ENCODE peak calls at places on chromosomes 4 and X, in nine cellular contexts. H is colonic mucosa; J is uterus; T is lung; Y is right lobe of liver; I is CD8-positive, alpha-beta T cell; R is heart left ventricle; F is K562; N is thoracic aorta. K is an unnamed sample.

GRCh38 chr4:87974856-87975462 is 555 bp upstream of the SPP1 start:
- DNase-seq in H (no peak), J (no peak), T (no peak), Y (peak; percentile 82), R (no peak), I (no peak), N (no peak), F (no peak), K (no peak)

GRCh38 chr4:103052779-103053178 is 23.8 kb downstream of the SLC9B2 start:
- DNase-seq in T (no peak), N (no peak), I (no peak), J (no peak), H (no peak), R (no peak), Y (no peak), F (no peak), K (no peak)

GRCh38 chr4:126784966-126785580 is 847.7 kb upstream of the INTU start:
- DNase-seq in J (no peak), T (no peak), H (no peak), R (no peak), F (no peak), I (no peak), N (no peak), Y (no peak), K (no peak)

GRCh38 chr4:56871357-56871993 is 36.2 kb upstream of the REST start:
- DNase-seq in Y (no peak), I (no peak), T (no peak), H (no peak), F (no peak), J (no peak), R (no peak), N (no peak), K (no peak)

GRCh38 chr4:54683616-54684346 is 26.0 kb downstream of the KIT start:
- DNase-seq in Y (no peak), F (no peak), J (no peak), H (no peak), I (peak; percentile 24), N (no peak), T (no peak), R (no peak), K (no peak)

GRCh38 chr4:154004859-154005520 is 216.1 kb upstream of the SFRP2 start:
- DNase-seq in J (peak; percentile 63), H (no peak), R (no peak), T (no peak), Y (no peak), F (no peak), N (no peak), I (no peak), K (no peak)

GRCh38 chrX:153688900-153689590 is 1.3 kb downstream of the SLC6A8 start:
- DNase-seq in J (no peak), I (no peak), R (no peak), F (peak; percentile 42), T (no peak), Y (no peak), H (no peak), N (no peak), K (no peak)

GRCh38 chr4:23368081-23368697 is 521.7 kb downstream of the PPARGC1A start:
- DNase-seq in T (peak; percentile 42), H (peak; percentile 50), R (no peak), Y (peak; percentile 53), N (no peak), J (no peak), I (no peak), F (peak; percentile 19), K (no peak)

GRCh38 chr4:183876268-183876934 is 28.7 kb upstream of the STOX2 start:
- DNase-seq in N (peak; percentile 73), I (no peak), Y (peak; percentile 69), J (peak; percentile 74), H (no peak), R (peak; percentile 91), T (peak; percentile 77), F (no peak), K (peak; percentile 84)

GRCh38 chr4:7756071-7756470 is 183.6 kb downstream of the AFAP1 start:
- DNase-seq in Y (no peak), J (no peak), N (no peak), T (no peak), F (no peak), H (no peak), R (peak; percentile 47), I (no peak), K (no peak)

GRCh38 chr4:39961311-39961877 is 16.3 kb downstream of the PDS5A start:
- DNase-seq in T (no peak), H (no peak), Y (peak; percentile 52), J (no peak), I (no peak), R (no peak), F (no peak), N (no peak), K (no peak)

GRCh38 chr4:169618286-169618685 is 2.1 kb upstream of the CLCN3 start:
- DNase-seq in I (no peak), Y (no peak), H (no peak), N (no peak), F (no peak), R (no peak), T (no peak), J (no peak), K (no peak)

GRCh38 chrX:136475236-136475635 is 12.5 kb upstream of the BRS3 start:
- DNase-seq in H (no peak), T (no peak), R (no peak), J (no peak), I (no peak), N (no peak), Y (no peak), F (no peak), K (no peak)

GRCh38 chrX:8823698-8824097 is 22.5 kb upstream of the FAM9A start:
- DNase-seq in Y (no peak), I (no peak), H (no peak), F (no peak), T (no peak), R (no peak), N (no peak), J (no peak), K (no peak)

GRCh38 chr4:28636971-28637370 is 1776.3 kb downstream of the STIM2 start:
- DNase-seq in H (no peak), J (no peak), F (no peak), R (no peak), N (no peak), T (no peak), Y (no peak), I (no peak), K (no peak)

GRCh38 chr4:140284449-140284848 is 89.0 kb upstream of the SCOC start:
- DNase-seq in N (no peak), Y (no peak), H (no peak), F (no peak), R (no peak), J (no peak), T (no peak), I (no peak), K (no peak)

GRCh38 chr4:58732973-58733372 is 1622.8 kb upstream of the IGFBP7 start:
- DNase-seq in Y (no peak), N (no peak), H (no peak), F (no peak), R (no peak), I (no peak), J (no peak), T (no peak), K (no peak)

GRCh38 chrX:72061091-72061490 is 70.6 kb downstream of the RTL5 start:
- DNase-seq in T (no peak), Y (no peak), N (no peak), F (no peak), I (no peak), J (no peak), R (no peak), H (no peak), K (no peak)

GRCh38 chr4:169996379-169997245 is 29.6 kb downstream of the MFAP3L start:
- DNase-seq in N (no peak), I (no peak), R (no peak), H (no peak), F (no peak), J (no peak), T (no peak), Y (no peak), K (no peak)

DNA sequence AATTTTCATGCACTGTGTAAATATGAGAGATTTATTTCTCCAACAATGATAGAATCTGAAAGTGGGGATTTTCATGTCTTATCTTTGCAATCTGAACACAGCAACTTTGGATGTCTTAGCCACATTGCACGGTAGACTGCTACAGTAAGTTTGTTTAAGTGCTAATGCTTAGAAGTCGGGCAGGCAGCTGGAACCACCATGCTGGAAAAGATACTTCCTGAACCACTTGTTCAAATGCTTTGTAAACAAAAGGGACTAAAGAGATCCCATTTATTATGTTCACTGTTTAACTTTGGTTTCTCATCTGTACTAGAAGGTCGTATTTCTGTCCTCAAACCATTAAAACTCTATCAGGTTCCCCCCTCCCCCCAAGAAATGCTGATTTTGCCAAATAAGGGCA is 555.9 kb upstream of the DIPK2B start:
- DNase-seq in H (no peak), J (no peak), F (no peak), N (no peak), R (no peak), Y (no peak), T (no peak), I (no peak), K (no peak)
- H3K27ac ChIP-seq in H (no peak overlapping the region), J (no peak overlapping the region), F (no peak overlapping the region), N (no peak overlapping the region), R (no peak overlapping the region), Y (no peak overlapping the region), T (no peak overlapping the region), I (no peak overlapping the region), K (no peak overlapping the region)

GRCh38 chrX:20530319-20530979 is 263.7 kb upstream of the RPS6KA3 start:
- DNase-seq in J (peak; percentile 51), I (peak; percentile 32), H (peak; percentile 69), Y (peak; percentile 49), F (peak; percentile 48), N (no peak), T (peak; percentile 52), R (no peak), K (peak; percentile 70)
- H3K4me3 ChIP-seq in J (no peak overlapping the region), I (no peak overlapping the region), H (no peak overlapping the region), Y (no peak overlapping the region), F (no peak overlapping the region), N (peak overlapping the region; percentile 51), T (no peak overlapping the region), R (peak overlapping the region; percentile 16), K (no peak overlapping the region)

DNA sequence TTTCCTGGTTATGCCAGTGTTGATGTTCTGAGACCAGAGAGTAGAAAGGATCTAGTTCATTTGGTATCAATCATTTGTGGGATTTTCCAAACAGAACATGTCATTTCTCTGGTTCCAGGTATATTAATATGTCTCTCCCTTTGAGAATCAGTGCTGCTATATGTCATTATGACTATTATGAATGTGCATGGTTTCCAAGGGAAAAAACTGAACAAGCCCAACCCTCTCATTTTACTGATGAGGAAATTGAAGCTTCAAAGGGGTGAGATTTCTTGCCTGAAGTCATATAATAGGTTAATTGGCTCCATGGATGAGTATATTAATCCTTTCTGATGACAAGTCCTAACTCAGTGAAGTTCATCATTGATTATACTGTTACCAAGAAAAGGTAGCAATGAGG is 31.9 kb downstream of the RUFY3 start:
- DNase-seq in J (no peak), I (no peak), R (no peak), Y (no peak), H (no peak), F (no peak), T (no peak), N (no peak), K (no peak)
- H3K4me1 ChIP-seq in J (peaks cover 4% of the 10 kb centered on the region), I (no peaks in the 10 kb centered on the region), R (no peaks in the 10 kb centered on the region), Y (peaks cover 10% of the 10 kb centered on the region), H (no peaks in the 10 kb centered on the region), F (no peaks in the 10 kb centered on the region), T (no peaks in the 10 kb centered on the region), N (no peaks in the 10 kb centered on the region), K (no peaks in the 10 kb centered on the region)

GRCh38 chrX:34873500-34874225 is 68.9 kb upstream of the FAM47B start:
- DNase-seq in R (no peak), I (no peak), F (no peak), H (no peak), Y (no peak), T (no peak), J (no peak), N (no peak), K (no peak)
- H3K27ac ChIP-seq in R (no peak overlapping the region), I (no peak overlapping the region), F (no peak overlapping the region), H (no peak overlapping the region), Y (no peak overlapping the region), T (no peak overlapping the region), J (no peak overlapping the region), N (no peak overlapping the region), K (no peak overlapping the region)

K was measured in right atrium auricular region.